ENCODE peak calls at places on chromosomes 12 and 14, in seven cellular contexts. One of them, this sample, is unnamed.

GRCh38 chr14:51828017-51828797 is 32.2 kb upstream of the GNG2 start:
- DNase-seq in CD8-positive, alpha-beta T cell: peak
- DNase-seq in foreskin fibroblast: peak
- DNase-seq in tibial artery: no peak
- DNase-seq in stomach: peak
- DNase-seq in dorsolateral prefrontal cortex: no peak
- DNase-seq in right lobe of liver: no peak
- DNase-seq in this sample: peak

GRCh38 chr14:100623961-100624360 is 36.7 kb upstream of the BEGAIN start:
- DNase-seq in CD8-positive, alpha-beta T cell: no peak
- DNase-seq in stomach: no peak
- DNase-seq in right lobe of liver: no peak
- DNase-seq in dorsolateral prefrontal cortex: no peak
- DNase-seq in foreskin fibroblast: no peak
- DNase-seq in tibial artery: peak
- DNase-seq in this sample: no peak

GRCh38 chr12:69096669-69097364 is 142.6 kb upstream of the CPSF6 start:
- DNase-seq in right lobe of liver: no peak
- DNase-seq in foreskin fibroblast: peak
- DNase-seq in dorsolateral prefrontal cortex: no peak
- DNase-seq in CD8-positive, alpha-beta T cell: no peak
- DNase-seq in stomach: no peak
- DNase-seq in tibial artery: no peak
- DNase-seq in this sample: peak

GRCh38 chr12:2286461-2287131 is 233.8 kb downstream of the CACNA1C start:
- DNase-seq in CD8-positive, alpha-beta T cell: no peak
- DNase-seq in tibial artery: peak
- DNase-seq in right lobe of liver: peak
- DNase-seq in foreskin fibroblast: peak
- DNase-seq in dorsolateral prefrontal cortex: no peak
- DNase-seq in stomach: no peak
- DNase-seq in this sample: no peak

GRCh38 chr12:45369065-45369464 is 153.2 kb downstream of the ANO6 start:
- DNase-seq in tibial artery: no peak
- DNase-seq in right lobe of liver: no peak
- DNase-seq in CD8-positive, alpha-beta T cell: no peak
- DNase-seq in stomach: no peak
- DNase-seq in foreskin fibroblast: peak
- DNase-seq in dorsolateral prefrontal cortex: no peak
- DNase-seq in this sample: peak

GRCh38 chr12:47188576-47189441 is 109.0 kb upstream of the AMIGO2 start:
- DNase-seq in tibial artery: no peak
- DNase-seq in CD8-positive, alpha-beta T cell: no peak
- DNase-seq in dorsolateral prefrontal cortex: no peak
- DNase-seq in right lobe of liver: peak
- DNase-seq in stomach: no peak
- DNase-seq in foreskin fibroblast: peak
- DNase-seq in this sample: peak

GRCh38 chr12:45725631-45726593 is 3.6 kb upstream of the ARID2 start:
- DNase-seq in CD8-positive, alpha-beta T cell: no peak
- DNase-seq in dorsolateral prefrontal cortex: peak
- DNase-seq in foreskin fibroblast: no peak
- DNase-seq in tibial artery: no peak
- DNase-seq in right lobe of liver: no peak
- DNase-seq in stomach: no peak
- DNase-seq in this sample: peak

GRCh38 chr12:19833775-19834501 is 394.6 kb downstream of the AEBP2 start:
- DNase-seq in right lobe of liver: no peak
- DNase-seq in CD8-positive, alpha-beta T cell: no peak
- DNase-seq in tibial artery: no peak
- DNase-seq in dorsolateral prefrontal cortex: no peak
- DNase-seq in stomach: no peak
- DNase-seq in foreskin fibroblast: no peak
- DNase-seq in this sample: peak

GRCh38 chr12:118436002-118436724 is 59.8 kb downstream of the SUDS3 start:
- DNase-seq in stomach: no peak
- DNase-seq in CD8-positive, alpha-beta T cell: no peak
- DNase-seq in right lobe of liver: no peak
- DNase-seq in tibial artery: no peak
- DNase-seq in dorsolateral prefrontal cortex: no peak
- DNase-seq in foreskin fibroblast: no peak
- DNase-seq in this sample: no peak

GRCh38 chr14:31787377-31787776 is 226.2 kb downstream of the NUBPL start:
- DNase-seq in CD8-positive, alpha-beta T cell: no peak
- DNase-seq in foreskin fibroblast: no peak
- DNase-seq in dorsolateral prefrontal cortex: no peak
- DNase-seq in tibial artery: no peak
- DNase-seq in stomach: no peak
- DNase-seq in right lobe of liver: no peak
- DNase-seq in this sample: no peak

GRCh38 chr12:110183386-110183785 is 59.2 kb downstream of the IFT81 start:
- DNase-seq in dorsolateral prefrontal cortex: no peak
- DNase-seq in foreskin fibroblast: no peak
- DNase-seq in tibial artery: no peak
- DNase-seq in stomach: no peak
- DNase-seq in CD8-positive, alpha-beta T cell: no peak
- DNase-seq in right lobe of liver: no peak
- DNase-seq in this sample: no peak

GRCh38 chr14:71751264-71751663 is 181.0 kb upstream of the RGS6 start:
- DNase-seq in tibial artery: no peak
- DNase-seq in right lobe of liver: no peak
- DNase-seq in dorsolateral prefrontal cortex: no peak
- DNase-seq in stomach: no peak
- DNase-seq in foreskin fibroblast: no peak
- DNase-seq in CD8-positive, alpha-beta T cell: no peak
- DNase-seq in this sample: no peak

GRCh38 chr14:67514203-67514607 is 18.9 kb upstream of the PLEKHH1 start:
- DNase-seq in dorsolateral prefrontal cortex: peak
- DNase-seq in foreskin fibroblast: no peak
- DNase-seq in right lobe of liver: peak
- DNase-seq in CD8-positive, alpha-beta T cell: no peak
- DNase-seq in stomach: no peak
- DNase-seq in tibial artery: no peak
- DNase-seq in this sample: no peak

GRCh38 chr12:82461393-82461792 is 103.1 kb downstream of the METTL25 start:
- DNase-seq in CD8-positive, alpha-beta T cell: no peak
- DNase-seq in foreskin fibroblast: no peak
- DNase-seq in stomach: no peak
- DNase-seq in tibial artery: no peak
- DNase-seq in dorsolateral prefrontal cortex: no peak
- DNase-seq in right lobe of liver: no peak
- DNase-seq in this sample: no peak

GRCh38 chr14:100709252-100709955 is 17.3 kb upstream of the DLK1 start:
- DNase-seq in right lobe of liver: no peak
- DNase-seq in tibial artery: no peak
- DNase-seq in CD8-positive, alpha-beta T cell: no peak
- DNase-seq in dorsolateral prefrontal cortex: peak
- DNase-seq in stomach: no peak
- DNase-seq in foreskin fibroblast: peak
- DNase-seq in this sample: peak

GRCh38 chr14:49679271-49679670 is 8.7 kb downstream of the POLE2 start:
- DNase-seq in foreskin fibroblast: no peak
- DNase-seq in right lobe of liver: no peak
- DNase-seq in CD8-positive, alpha-beta T cell: no peak
- DNase-seq in dorsolateral prefrontal cortex: no peak
- DNase-seq in stomach: no peak
- DNase-seq in tibial artery: no peak
- DNase-seq in this sample: peak

GRCh38 chr12:131378861-131379665 is 331.8 kb upstream of the SFSWAP start:
- DNase-seq in right lobe of liver: no peak
- DNase-seq in dorsolateral prefrontal cortex: no peak
- DNase-seq in foreskin fibroblast: no peak
- DNase-seq in stomach: no peak
- DNase-seq in CD8-positive, alpha-beta T cell: no peak
- DNase-seq in tibial artery: no peak
- DNase-seq in this sample: no peak

GRCh38 chr12:108730337-108731104 is 797 bp downstream of the CORO1C start:
- DNase-seq in CD8-positive, alpha-beta T cell: peak
- DNase-seq in stomach: peak
- DNase-seq in right lobe of liver: peak
- DNase-seq in tibial artery: peak
- DNase-seq in dorsolateral prefrontal cortex: peak
- DNase-seq in foreskin fibroblast: peak
- DNase-seq in this sample: peak

GRCh38 chr12:91414636-91415035 is 232.0 kb upstream of the DCN start:
- DNase-seq in dorsolateral prefrontal cortex: no peak
- DNase-seq in right lobe of liver: no peak
- DNase-seq in tibial artery: no peak
- DNase-seq in stomach: no peak
- DNase-seq in CD8-positive, alpha-beta T cell: no peak
- DNase-seq in foreskin fibroblast: no peak
- DNase-seq in this sample: no peak

GRCh38 chr12:93621986-93622385 is 49.5 kb downstream of the SOCS2 start:
- DNase-seq in right lobe of liver: no peak
- DNase-seq in CD8-positive, alpha-beta T cell: no peak
- DNase-seq in dorsolateral prefrontal cortex: no peak
- DNase-seq in stomach: no peak
- DNase-seq in foreskin fibroblast: no peak
- DNase-seq in tibial artery: no peak
- DNase-seq in this sample: peak

GRCh38 chr12:108699955-108700563 is 31.3 kb downstream of the CORO1C start:
- DNase-seq in right lobe of liver: no peak
- DNase-seq in dorsolateral prefrontal cortex: no peak
- DNase-seq in tibial artery: no peak
- DNase-seq in stomach: no peak
- DNase-seq in CD8-positive, alpha-beta T cell: no peak
- DNase-seq in foreskin fibroblast: no peak
- DNase-seq in this sample: no peak

GRCh38 chr12:94584370-94584769 is 66.0 kb downstream of the TMCC3 start:
- DNase-seq in stomach: no peak
- DNase-seq in foreskin fibroblast: no peak
- DNase-seq in right lobe of liver: no peak
- DNase-seq in tibial artery: no peak
- DNase-seq in dorsolateral prefrontal cortex: no peak
- DNase-seq in CD8-positive, alpha-beta T cell: no peak
- DNase-seq in this sample: no peak

GRCh38 chr12:128543971-128544370 is 277.0 kb downstream of the TMEM132C start:
- DNase-seq in foreskin fibroblast: no peak
- DNase-seq in CD8-positive, alpha-beta T cell: no peak
- DNase-seq in right lobe of liver: no peak
- DNase-seq in dorsolateral prefrontal cortex: no peak
- DNase-seq in tibial artery: no peak
- DNase-seq in stomach: no peak
- DNase-seq in this sample: no peak

GRCh38 chr12:128542844-128543243 is 275.9 kb downstream of the TMEM132C start:
- DNase-seq in right lobe of liver: no peak
- DNase-seq in dorsolateral prefrontal cortex: no peak
- DNase-seq in tibial artery: no peak
- DNase-seq in stomach: no peak
- DNase-seq in CD8-positive, alpha-beta T cell: no peak
- DNase-seq in foreskin fibroblast: no peak
- DNase-seq in this sample: no peak

GRCh38 chr12:128537668-128538067 is 270.7 kb downstream of the TMEM132C start:
- DNase-seq in CD8-positive, alpha-beta T cell: no peak
- DNase-seq in dorsolateral prefrontal cortex: no peak
- DNase-seq in stomach: no peak
- DNase-seq in right lobe of liver: no peak
- DNase-seq in tibial artery: no peak
- DNase-seq in foreskin fibroblast: no peak
- DNase-seq in this sample: no peak

GRCh38 chr12:128543493-128543892 is 276.5 kb downstream of the TMEM132C start:
- DNase-seq in right lobe of liver: no peak
- DNase-seq in foreskin fibroblast: no peak
- DNase-seq in CD8-positive, alpha-beta T cell: no peak
- DNase-seq in dorsolateral prefrontal cortex: no peak
- DNase-seq in tibial artery: no peak
- DNase-seq in stomach: no peak
- DNase-seq in this sample: no peak
- H3K4me3 ChIP-seq in right lobe of liver: no peak
- H3K4me3 ChIP-seq in foreskin fibroblast: no peak
- H3K4me3 ChIP-seq in CD8-positive, alpha-beta T cell: no peak
- H3K4me3 ChIP-seq in dorsolateral prefrontal cortex: no peak
- H3K4me3 ChIP-seq in tibial artery: no peak
- H3K4me3 ChIP-seq in stomach: no peak
- H3K4me3 ChIP-seq in this sample: no peak

DNA sequence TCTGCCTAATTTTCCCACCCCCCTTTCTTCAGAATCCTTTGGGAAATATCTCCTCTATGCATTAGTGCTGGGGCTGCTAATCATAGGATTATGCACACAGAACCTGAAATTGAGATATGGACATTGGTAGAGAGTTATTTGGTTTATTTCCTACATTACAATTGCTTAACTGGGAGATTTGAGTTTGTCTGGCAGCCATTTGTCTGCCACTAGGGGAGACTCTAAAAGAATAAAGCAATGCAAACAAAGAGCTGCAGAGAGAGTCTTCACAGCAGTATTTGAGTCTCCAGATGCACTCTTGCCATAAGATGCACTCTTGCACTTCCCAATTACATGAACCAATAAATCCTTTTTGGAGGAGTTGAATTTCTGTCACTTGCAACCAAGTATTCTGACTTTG is 12.0 kb upstream of the PCNX4 start:
- DNase-seq in foreskin fibroblast: no peak
- DNase-seq in right lobe of liver: no peak
- DNase-seq in CD8-positive, alpha-beta T cell: no peak
- DNase-seq in dorsolateral prefrontal cortex: no peak
- DNase-seq in stomach: no peak
- DNase-seq in tibial artery: no peak
- DNase-seq in this sample: no peak
- TF ChIP-seq CTCF in foreskin fibroblast: peak
- TF ChIP-seq CTCF in right lobe of liver: no peak
- TF ChIP-seq CTCF in CD8-positive, alpha-beta T cell: no peak
- TF ChIP-seq CTCF in dorsolateral prefrontal cortex: no peak
- TF ChIP-seq CTCF in stomach: no peak
- TF ChIP-seq CTCF in tibial artery: no peak
- TF ChIP-seq CTCF in this sample: peak

GRCh38 chr14:77642407-77642806 is 26.0 kb upstream of the SPTLC2 start:
- DNase-seq in CD8-positive, alpha-beta T cell: no peak
- DNase-seq in stomach: no peak
- DNase-seq in tibial artery: no peak
- DNase-seq in right lobe of liver: no peak
- DNase-seq in dorsolateral prefrontal cortex: no peak
- DNase-seq in foreskin fibroblast: no peak
- DNase-seq in this sample: no peak
- H3K4me3 ChIP-seq in CD8-positive, alpha-beta T cell: peak
- H3K4me3 ChIP-seq in stomach: peak
- H3K4me3 ChIP-seq in tibial artery: peak
- H3K4me3 ChIP-seq in right lobe of liver: peak
- H3K4me3 ChIP-seq in dorsolateral prefrontal cortex: peak
- H3K4me3 ChIP-seq in foreskin fibroblast: peak
- H3K4me3 ChIP-seq in this sample: no peak

GRCh38 chr14:95614335-95614734 is 71.9 kb upstream of the TCL1B start:
- DNase-seq in tibial artery: no peak
- DNase-seq in right lobe of liver: no peak
- DNase-seq in stomach: no peak
- DNase-seq in dorsolateral prefrontal cortex: no peak
- DNase-seq in CD8-positive, alpha-beta T cell: no peak
- DNase-seq in foreskin fibroblast: no peak
- DNase-seq in this sample: no peak
- TF ChIP-seq CTCF in tibial artery: no peak
- TF ChIP-seq CTCF in right lobe of liver: no peak
- TF ChIP-seq CTCF in stomach: no peak
- TF ChIP-seq CTCF in dorsolateral prefrontal cortex: no peak
- TF ChIP-seq CTCF in CD8-positive, alpha-beta T cell: no peak
- TF ChIP-seq CTCF in foreskin fibroblast: no peak
- TF ChIP-seq CTCF in this sample: no peak

DNA sequence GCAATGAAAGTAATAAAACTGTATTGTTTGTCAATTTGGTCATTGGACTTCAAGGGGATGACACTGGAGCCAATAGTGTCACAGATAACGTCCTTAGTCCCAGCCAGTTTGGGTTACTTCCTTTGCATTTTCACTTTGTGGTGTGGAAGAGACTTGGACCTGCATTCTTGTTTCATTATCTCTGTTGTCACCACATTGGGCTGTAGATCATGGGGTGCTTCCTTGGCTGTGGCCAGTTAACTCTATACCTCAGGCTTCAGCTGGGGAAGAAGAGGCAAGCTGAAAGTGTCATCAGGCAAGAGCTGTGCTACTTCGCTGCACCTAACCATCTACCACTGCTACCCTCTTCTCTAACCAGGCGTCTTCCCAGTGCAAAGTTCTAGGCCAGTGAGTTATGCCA is 15.1 kb upstream of the CISTR start:
- DNase-seq in CD8-positive, alpha-beta T cell: no peak
- DNase-seq in foreskin fibroblast: peak
- DNase-seq in right lobe of liver: no peak
- DNase-seq in dorsolateral prefrontal cortex: no peak
- DNase-seq in stomach: no peak
- DNase-seq in tibial artery: no peak
- DNase-seq in this sample: no peak
- H3K4me3 ChIP-seq in CD8-positive, alpha-beta T cell: no peak
- H3K4me3 ChIP-seq in foreskin fibroblast: no peak
- H3K4me3 ChIP-seq in right lobe of liver: no peak
- H3K4me3 ChIP-seq in dorsolateral prefrontal cortex: no peak
- H3K4me3 ChIP-seq in stomach: no peak
- H3K4me3 ChIP-seq in tibial artery: no peak
- H3K4me3 ChIP-seq in this sample: no peak